ENCODE peak calls at places on chromosomes 16 and 17, in four cellular contexts. L, K, W and Q are unnamed samples.

GRCh38 chr16:9665851-9666271 is 516.4 kb downstream of the GRIN2A start:
- DNase-seq in L (no peak), K (no peak), W (no peak), Q (peak)

GRCh38 chr17:8681175-8681949 is 50.8 kb upstream of the MYH10 start:
- DNase-seq in L (peak), K (peak), W (no peak), Q (no peak)

GRCh38 chr17:78781339-78782304 is at the start of gene CYTH1:
- DNase-seq in L (no peak), K (no peak), W (peak), Q (peak)

GRCh38 chr17:43713494-43714162 is 45.0 kb downstream of the SOST start:
- DNase-seq in L (no peak), K (no peak), W (peak), Q (peak)

GRCh38 chr17:64148699-64149098 is 18.8 kb upstream of the ERN1 start:
- DNase-seq in L (no peak), K (no peak), W (no peak), Q (peak)

GRCh38 chr17:45851464-45851863 is 6.8 kb downstream of the SPPL2C start:
- DNase-seq in L (no peak), K (no peak), W (no peak), Q (no peak)

GRCh38 chr17:46943511-46944393 is 20.8 kb downstream of the GOSR2 start:
- DNase-seq in L (peak), K (peak), W (peak), Q (peak)

GRCh38 chr17:64281962-64282752 is 19.1 kb upstream of the TEX2 start:
- DNase-seq in L (peak), K (peak), W (peak), Q (peak)

GRCh38 chr16:49495151-49495566 is 121.6 kb downstream of the C16orf78 start:
- DNase-seq in L (no peak), K (no peak), W (no peak), Q (no peak)

GRCh38 chr16:2779978-2780898 is 3.2 kb upstream of the ELOB start:
- DNase-seq in L (no peak), K (no peak), W (no peak), Q (no peak)

GRCh38 chr16:61042736-61043135 is 993.5 kb downstream of the CDH8 start:
- DNase-seq in L (no peak), K (no peak), W (no peak), Q (no peak)

GRCh38 chr17:29379084-29379811 is 10.9 kb upstream of the TAOK1 start:
- DNase-seq in L (peak), K (no peak), W (no peak), Q (no peak)
- TF ChIP-seq EZH2 in L (no peak), K (no peak), W (no peak), Q (no peak)

DNA sequence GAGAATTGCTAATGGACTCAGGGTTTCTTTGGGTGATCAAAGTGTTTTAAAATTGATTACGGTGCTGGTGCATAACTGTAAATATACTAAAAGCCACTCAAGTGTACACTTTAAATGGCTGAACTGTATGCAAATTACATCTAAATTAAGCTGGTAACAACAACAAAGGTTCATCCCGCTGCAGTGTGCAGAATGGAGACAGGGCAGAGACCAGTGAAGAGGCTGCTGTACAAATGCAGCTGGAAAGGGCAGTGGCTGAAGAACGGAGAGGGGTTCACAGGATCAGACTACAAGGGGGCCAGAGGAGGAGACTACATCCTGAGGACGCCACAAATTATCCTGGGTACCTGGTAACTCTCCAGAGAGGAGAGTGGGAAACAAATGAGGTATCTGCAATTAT is 9.0 kb upstream of the ITGAE start:
- DNase-seq in L (no peak), K (no peak), W (no peak), Q (no peak)
- TF ChIP-seq EZH2 in L (no peak), K (no peak), W (no peak), Q (no peak)

DNA sequence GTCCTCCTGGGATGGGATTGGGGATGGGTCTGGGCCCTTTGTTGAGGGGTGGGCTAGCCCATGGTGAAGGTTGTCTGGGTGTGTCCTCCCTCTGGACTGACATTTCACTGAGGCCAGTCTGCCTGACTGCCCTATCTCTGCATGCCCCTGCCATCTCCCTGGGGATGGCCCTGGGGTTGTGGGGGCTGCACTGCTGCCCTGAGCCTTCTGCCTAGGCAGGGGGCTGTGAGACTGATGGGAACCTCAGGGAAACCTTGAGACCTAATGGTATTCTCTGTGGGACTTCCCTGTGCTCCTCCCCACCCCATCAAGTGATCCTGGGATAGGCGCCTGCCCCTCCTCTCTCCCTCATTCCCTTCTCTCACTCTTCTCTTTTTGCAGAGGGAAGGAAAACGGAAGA is 19.9 kb downstream of the RAI1 start:
- DNase-seq in L (no peak), K (no peak), W (no peak), Q (no peak)
- TF ChIP-seq EZH2 in L (no peak), K (no peak), W (no peak), Q (no peak)

GRCh38 chr16:85461814-85462404 is 151.2 kb upstream of the GSE1 start:
- DNase-seq in L (peak), K (peak), W (peak), Q (no peak)
- TF ChIP-seq EZH2 in L (peak), K (no peak), W (no peak), Q (no peak)

DNA sequence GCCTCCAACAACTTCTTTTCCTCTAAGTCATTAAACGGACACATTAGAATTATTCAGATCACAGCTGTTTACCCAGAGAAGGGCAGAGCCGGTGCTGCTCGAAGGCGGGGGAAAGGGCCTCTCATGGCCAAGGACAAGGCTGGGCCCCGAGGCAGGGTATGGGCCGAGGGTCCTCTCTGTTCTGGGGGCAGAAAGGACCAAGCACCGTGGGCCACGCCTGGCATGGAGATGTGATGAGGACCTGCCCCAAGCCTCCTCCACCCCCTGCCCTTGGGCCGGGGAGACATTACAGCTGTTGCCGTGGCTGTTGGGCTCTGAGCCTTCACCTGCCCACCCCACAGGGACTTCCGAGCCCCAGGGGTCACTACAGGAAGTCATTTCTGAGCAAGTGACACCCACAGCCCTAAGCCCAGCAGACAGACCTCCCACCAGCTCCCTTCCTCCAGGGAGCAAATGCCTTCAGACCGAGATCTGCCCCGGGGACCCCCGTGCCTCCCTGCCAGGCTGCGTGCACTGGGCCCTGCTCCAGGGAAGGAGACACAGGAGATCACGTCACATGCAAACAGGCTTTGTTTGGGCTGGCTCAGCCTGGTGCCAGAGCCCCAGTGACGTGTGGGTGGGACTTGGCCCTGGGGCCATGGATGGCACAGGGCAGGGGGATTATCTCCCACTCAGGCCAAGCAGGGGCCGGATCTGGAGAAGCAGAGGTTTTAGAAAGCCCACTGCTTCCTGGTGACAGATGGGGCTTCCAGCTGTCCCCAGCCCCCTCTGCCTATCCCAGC is 652 bp upstream of the PVALEF start:
- DNase-seq in L (no peak), K (no peak), W (no peak), Q (no peak)
- TF ChIP-seq EZH2 in L (no peak), K (peak), W (no peak), Q (no peak)

GRCh38 chr16:88395669-88396584 is 13.2 kb downstream of the ZNF469 start:
- DNase-seq in L (no peak), K (no peak), W (no peak), Q (no peak)
- TF ChIP-seq EZH2 in L (no peak), K (no peak), W (no peak), Q (no peak)

GRCh38 chr17:48737330-48738043 is 8.9 kb upstream of the HOXB13 start:
- DNase-seq in L (no peak), K (no peak), W (no peak), Q (peak)

GRCh38 chr17:48740537-48740936 is 12.0 kb upstream of the HOXB13 start:
- DNase-seq in L (no peak), K (no peak), W (no peak), Q (no peak)

GRCh38 chr17:48738424-48738802 is 9.9 kb upstream of the HOXB13 start:
- DNase-seq in L (no peak), K (no peak), W (no peak), Q (no peak)

GRCh38 chr17:48735057-48735341 is 6.4 kb upstream of the HOXB13 start:
- DNase-seq in L (no peak), K (no peak), W (no peak), Q (peak)

GRCh38 chr17:48738803-48739526 is 10.4 kb upstream of the HOXB13 start:
- DNase-seq in L (no peak), K (no peak), W (peak), Q (peak)
- TF ChIP-seq EZH2 in L (peak), K (peak), W (peak), Q (no peak)

GRCh38 chr16:21301168-21301894 is 23.2 kb upstream of the CRYM start:
- DNase-seq in L (peak), K (peak), W (peak), Q (peak)
- TF ChIP-seq EZH2 in L (no peak), K (no peak), W (no peak), Q (no peak)